ENCODE peak calls at places on chromosomes 4 and X, in four cellular contexts. One of them, this sample, is unnamed.

GRCh38 chrX:17689971-17690409 is 47.3 kb upstream of the SCML1 start:
- DNase-seq in OCI-LY7: peak
- DNase-seq in stomach: peak
- DNase-seq in Peyer's patch: no peak
- DNase-seq in this sample: peak

GRCh38 chr4:52102587-52102986 is 51.5 kb downstream of the SPATA18 start:
- DNase-seq in OCI-LY7: no peak
- DNase-seq in Peyer's patch: no peak
- DNase-seq in stomach: no peak
- DNase-seq in this sample: no peak

GRCh38 chr4:142961866-142962265 is 115.8 kb upstream of the INPP4B start:
- DNase-seq in stomach: no peak
- DNase-seq in OCI-LY7: peak
- DNase-seq in Peyer's patch: no peak
- DNase-seq in this sample: no peak

GRCh38 chr4:142265536-142265935 is 580.6 kb downstream of the INPP4B start:
- DNase-seq in stomach: no peak
- DNase-seq in Peyer's patch: no peak
- DNase-seq in OCI-LY7: no peak
- DNase-seq in this sample: no peak

GRCh38 chr4:143254479-143255216 is 69.9 kb downstream of the USP38 start:
- DNase-seq in Peyer's patch: no peak
- DNase-seq in OCI-LY7: peak
- DNase-seq in stomach: no peak
- DNase-seq in this sample: no peak

GRCh38 chr4:123014038-123014437 is 91.6 kb upstream of the NUDT6 start:
- DNase-seq in stomach: no peak
- DNase-seq in Peyer's patch: no peak
- DNase-seq in OCI-LY7: no peak
- DNase-seq in this sample: no peak

GRCh38 chrX:111507931-111508330 is 3.5 kb upstream of the SERTM2 start:
- DNase-seq in OCI-LY7: no peak
- DNase-seq in Peyer's patch: no peak
- DNase-seq in stomach: no peak
- DNase-seq in this sample: no peak

GRCh38 chr4:107689912-107690587 is 30.0 kb downstream of the PAPSS1 start:
- DNase-seq in Peyer's patch: no peak
- DNase-seq in stomach: no peak
- DNase-seq in OCI-LY7: no peak
- DNase-seq in this sample: no peak

GRCh38 chrX:21524008-21524407 is 134.1 kb downstream of the KLHL34 start:
- DNase-seq in stomach: no peak
- DNase-seq in Peyer's patch: no peak
- DNase-seq in OCI-LY7: no peak
- DNase-seq in this sample: no peak

GRCh38 chr4:146192060-146192459 is 16.5 kb downstream of the LSM6 start:
- DNase-seq in Peyer's patch: no peak
- DNase-seq in OCI-LY7: no peak
- DNase-seq in stomach: no peak
- DNase-seq in this sample: no peak

GRCh38 chr4:143118666-143119065 is 66.1 kb upstream of the USP38 start:
- DNase-seq in stomach: no peak
- DNase-seq in OCI-LY7: no peak
- DNase-seq in Peyer's patch: no peak
- DNase-seq in this sample: no peak

GRCh38 chr4:22031423-22031822 is 82.9 kb upstream of the KCNIP4 start:
- DNase-seq in OCI-LY7: no peak
- DNase-seq in stomach: no peak
- DNase-seq in Peyer's patch: no peak
- DNase-seq in this sample: no peak

GRCh38 chr4:142379277-142380051 is 466.6 kb downstream of the INPP4B start:
- DNase-seq in stomach: no peak
- DNase-seq in OCI-LY7: no peak
- DNase-seq in Peyer's patch: no peak
- DNase-seq in this sample: no peak

GRCh38 chr4:5969777-5970176 is 48.5 kb downstream of the C4orf50 start:
- DNase-seq in OCI-LY7: no peak
- DNase-seq in Peyer's patch: no peak
- DNase-seq in stomach: peak
- DNase-seq in this sample: no peak

GRCh38 chrX:140091276-140091886 is 126.1 kb upstream of the CXorf66 start:
- DNase-seq in OCI-LY7: no peak
- DNase-seq in stomach: peak
- DNase-seq in Peyer's patch: no peak
- DNase-seq in this sample: no peak

GRCh38 chrX:133938530-133938929 is 46.9 kb downstream of the GPC3 start:
- DNase-seq in Peyer's patch: no peak
- DNase-seq in OCI-LY7: no peak
- DNase-seq in stomach: no peak
- DNase-seq in this sample: no peak

GRCh38 chrX:46547857-46548256 is 2.6 kb upstream of the ZNF674 start:
- DNase-seq in OCI-LY7: no peak
- DNase-seq in stomach: no peak
- DNase-seq in Peyer's patch: no peak
- DNase-seq in this sample: no peak

GRCh38 chr4:107069049-107069448 is 32.9 kb upstream of the DKK2 start:
- DNase-seq in OCI-LY7: no peak
- DNase-seq in Peyer's patch: no peak
- DNase-seq in stomach: no peak
- DNase-seq in this sample: no peak

GRCh38 chrX:13082286-13083065 is 38.1 kb upstream of the FAM9C start:
- DNase-seq in Peyer's patch: no peak
- DNase-seq in OCI-LY7: no peak
- DNase-seq in stomach: no peak
- DNase-seq in this sample: no peak

GRCh38 chr4:26061248-26061986 is 147.4 kb downstream of the SMIM20 start:
- DNase-seq in Peyer's patch: no peak
- DNase-seq in OCI-LY7: peak
- DNase-seq in stomach: no peak
- DNase-seq in this sample: no peak

GRCh38 chr4:48162162-48162561 is 28.1 kb upstream of the TXK start:
- DNase-seq in OCI-LY7: no peak
- DNase-seq in Peyer's patch: no peak
- DNase-seq in stomach: no peak
- DNase-seq in this sample: no peak

GRCh38 chr4:40143926-40144508 is 52.8 kb upstream of the RHOH start:
- DNase-seq in Peyer's patch: no peak
- DNase-seq in stomach: no peak
- DNase-seq in OCI-LY7: no peak
- DNase-seq in this sample: no peak

GRCh38 chrX:9534686-9535085 is 69.8 kb downstream of the TBL1X start:
- DNase-seq in OCI-LY7: no peak
- DNase-seq in stomach: no peak
- DNase-seq in Peyer's patch: no peak
- DNase-seq in this sample: no peak

GRCh38 chr4:83782591-83782990 is 246.7 kb downstream of the GPAT3 start:
- DNase-seq in Peyer's patch: no peak
- DNase-seq in OCI-LY7: no peak
- DNase-seq in stomach: no peak
- DNase-seq in this sample: no peak

GRCh38 chrX:106898462-106898861 is 4.7 kb downstream of the RIPPLY1 start:
- DNase-seq in stomach: no peak
- DNase-seq in Peyer's patch: no peak
- DNase-seq in OCI-LY7: peak
- DNase-seq in this sample: peak
- TF ChIP-seq CTCF in stomach: no peak
- TF ChIP-seq CTCF in Peyer's patch: no peak
- TF ChIP-seq CTCF in OCI-LY7: peak
- TF ChIP-seq CTCF in this sample: peak

GRCh38 chr4:8200302-8200975 is 1.3 kb downstream of the SH3TC1 start:
- DNase-seq in OCI-LY7: peak
- DNase-seq in stomach: peak
- DNase-seq in Peyer's patch: peak
- DNase-seq in this sample: no peak
- TF ChIP-seq CTCF in OCI-LY7: no peak
- TF ChIP-seq CTCF in stomach: no peak
- TF ChIP-seq CTCF in Peyer's patch: no peak
- TF ChIP-seq CTCF in this sample: no peak

GRCh38 chrX:125742811-125743210 is 423.1 kb downstream of the TEX13C start:
- DNase-seq in stomach: no peak
- DNase-seq in Peyer's patch: no peak
- DNase-seq in OCI-LY7: no peak
- DNase-seq in this sample: no peak

GRCh38 chrX:125744914-125745313 is 421.2 kb downstream of the DCAF12L2 start:
- DNase-seq in Peyer's patch: no peak
- DNase-seq in OCI-LY7: no peak
- DNase-seq in stomach: no peak
- DNase-seq in this sample: no peak
- TF ChIP-seq CTCF in Peyer's patch: no peak
- TF ChIP-seq CTCF in OCI-LY7: peak
- TF ChIP-seq CTCF in stomach: no peak
- TF ChIP-seq CTCF in this sample: no peak

GRCh38 chr4:41156574-41156973 is 57.8 kb downstream of the APBB2 start:
- DNase-seq in OCI-LY7: no peak
- DNase-seq in Peyer's patch: no peak
- DNase-seq in stomach: no peak
- DNase-seq in this sample: no peak

GRCh38 chr4:41154001-41154813 is 60.1 kb downstream of the APBB2 start:
- DNase-seq in Peyer's patch: no peak
- DNase-seq in stomach: no peak
- DNase-seq in OCI-LY7: no peak
- DNase-seq in this sample: no peak

GRCh38 chr4:41155194-41155830 is 59.0 kb downstream of the APBB2 start:
- DNase-seq in stomach: no peak
- DNase-seq in OCI-LY7: no peak
- DNase-seq in Peyer's patch: no peak
- DNase-seq in this sample: no peak

GRCh38 chr4:41157009-41157408 is 57.3 kb downstream of the APBB2 start:
- DNase-seq in stomach: no peak
- DNase-seq in OCI-LY7: no peak
- DNase-seq in Peyer's patch: no peak
- DNase-seq in this sample: no peak

GRCh38 chr4:41154814-41155177 is 59.5 kb downstream of the APBB2 start:
- DNase-seq in Peyer's patch: no peak
- DNase-seq in stomach: no peak
- DNase-seq in OCI-LY7: no peak
- DNase-seq in this sample: no peak
- TF ChIP-seq CTCF in Peyer's patch: no peak
- TF ChIP-seq CTCF in stomach: no peak
- TF ChIP-seq CTCF in OCI-LY7: no peak
- TF ChIP-seq CTCF in this sample: no peak

GRCh38 chr4:118740869-118741268 is 55.7 kb downstream of the METTL14 start:
- DNase-seq in Peyer's patch: no peak
- DNase-seq in stomach: no peak
- DNase-seq in OCI-LY7: peak
- DNase-seq in this sample: peak
- TF ChIP-seq CTCF in Peyer's patch: no peak
- TF ChIP-seq CTCF in stomach: no peak
- TF ChIP-seq CTCF in OCI-LY7: peak
- TF ChIP-seq CTCF in this sample: peak

GRCh38 chr4:95102391-95102790 is 344.6 kb downstream of the BMPR1B start:
- DNase-seq in Peyer's patch: no peak
- DNase-seq in stomach: no peak
- DNase-seq in OCI-LY7: no peak
- DNase-seq in this sample: no peak
- TF ChIP-seq CTCF in Peyer's patch: no peak
- TF ChIP-seq CTCF in stomach: no peak
- TF ChIP-seq CTCF in OCI-LY7: no peak
- TF ChIP-seq CTCF in this sample: no peak